ENCODE peak calls at places on chromosomes 3 and 15, in eight cellular contexts. L, O, J, S, K, E, R and M are unnamed samples.

GRCh38 chr3:30098656-30099454 is 507.5 kb upstream of the TGFBR2 start:
- DNase-seq in L (peak), O (peak), J (no peak), S (peak), K (no peak), E (no peak), R (no peak), M (no peak)

GRCh38 chr3:172251211-172251610 is 197.0 kb downstream of the GHSR start:
- DNase-seq in L (no peak), O (no peak), J (no peak), S (no peak), K (no peak), E (no peak), R (no peak), M (no peak)

GRCh38 chr15:67701669-67702068 is 123.6 kb upstream of the SKOR1 start:
- DNase-seq in L (peak), O (no peak), J (no peak), S (no peak), K (no peak), E (no peak), R (no peak), M (no peak)

GRCh38 chr3:5019411-5020261 is 40.4 kb downstream of the BHLHE40 start:
- DNase-seq in L (no peak), O (no peak), J (no peak), S (no peak), K (peak), E (no peak), R (peak), M (peak)

GRCh38 chr3:87867001-87867400 is 191.8 kb downstream of the CGGBP1 start:
- DNase-seq in L (no peak), O (no peak), J (no peak), S (peak), K (no peak), E (no peak), R (no peak), M (no peak)

GRCh38 chr15:66498501-66499386 is 1.2 kb upstream of the SNAPC5 start:
- DNase-seq in L (peak), O (no peak), J (no peak), S (peak), K (no peak), E (no peak), R (no peak), M (no peak)

GRCh38 chr3:24645047-24645446 is 150.4 kb upstream of the THRB start:
- DNase-seq in L (no peak), O (no peak), J (no peak), S (no peak), K (no peak), E (peak), R (no peak), M (no peak)

GRCh38 chr3:191380001-191380400 is 49.7 kb upstream of the UTS2B start:
- DNase-seq in L (no peak), O (no peak), J (no peak), S (peak), K (no peak), E (no peak), R (no peak), M (no peak)

GRCh38 chr3:37640636-37641375 is 220.9 kb upstream of the CTDSPL start:
- DNase-seq in L (no peak), O (no peak), J (no peak), S (no peak), K (no peak), E (no peak), R (no peak), M (no peak)

GRCh38 chr3:43970920-43971319 is 270.8 kb upstream of the TOPAZ1 start:
- DNase-seq in L (no peak), O (no peak), J (no peak), S (no peak), K (no peak), E (no peak), R (no peak), M (no peak)

GRCh38 chr3:120488296-120488695 is 37.5 kb upstream of the FSTL1 start:
- DNase-seq in L (no peak), O (no peak), J (no peak), S (no peak), K (no peak), E (no peak), R (no peak), M (no peak)

GRCh38 chr3:169104541-169104940 is 559.0 kb downstream of the MECOM start:
- DNase-seq in L (peak), O (peak), J (no peak), S (peak), K (no peak), E (no peak), R (no peak), M (no peak)

GRCh38 chr3:44525060-44525459 is 29.9 kb upstream of the ZKSCAN7 start:
- DNase-seq in L (no peak), O (no peak), J (no peak), S (no peak), K (no peak), E (no peak), R (no peak), M (no peak)

GRCh38 chr15:74780983-74781672 is 752 bp upstream of the CSK start:
- DNase-seq in L (peak), O (no peak), J (no peak), S (peak), K (no peak), E (no peak), R (no peak), M (peak)

GRCh38 chr3:128322030-128323022 is 144.4 kb downstream of the DNAJB8 start:
- DNase-seq in L (peak), O (no peak), J (no peak), S (peak), K (peak), E (no peak), R (peak), M (peak)

GRCh38 chr3:195880037-195880431 is 28.3 kb downstream of the TNK2 start:
- DNase-seq in L (no peak), O (no peak), J (no peak), S (no peak), K (no peak), E (no peak), R (no peak), M (no peak)

GRCh38 chr3:107676469-107677309 is 153.9 kb downstream of the BBX start:
- DNase-seq in L (peak), O (no peak), J (no peak), S (peak), K (no peak), E (no peak), R (no peak), M (no peak)

GRCh38 chr3:157159037-157159761 is 748 bp downstream of the CCNL1 start:
- DNase-seq in L (peak), O (no peak), J (peak), S (peak), K (peak), E (peak), R (peak), M (peak)
- TF ChIP-seq CTCF in L (no peak), O (no peak), J (no peak), S (no peak), K (no peak), E (no peak), R (peak), M (no peak)

GRCh38 chr3:141796436-141797166 is 33.4 kb downstream of the GRK7 start:
- DNase-seq in L (peak), O (no peak), J (no peak), S (no peak), K (peak), E (no peak), R (no peak), M (peak)
- H3K4me3 ChIP-seq in L (no peak), O (no peak), J (peak), S (no peak), K (peak), E (no peak), R (peak), M (peak)

GRCh38 chr3:12046406-12046805 is 42.2 kb downstream of the SYN2 start:
- DNase-seq in L (peak), O (no peak), J (no peak), S (peak), K (no peak), E (no peak), R (no peak), M (no peak)
- TF ChIP-seq CTCF in L (no peak), O (peak), J (peak), S (peak), K (no peak), E (peak), R (peak), M (no peak)

GRCh38 chr3:129576514-129577345 is 29.7 kb downstream of the PLXND1 start:
- DNase-seq in L (no peak), O (no peak), J (no peak), S (no peak), K (peak), E (peak), R (peak), M (peak)

GRCh38 chr3:129577356-129577755 is 29.1 kb downstream of the PLXND1 start:
- DNase-seq in L (peak), O (no peak), J (no peak), S (no peak), K (no peak), E (no peak), R (no peak), M (peak)

GRCh38 chr3:129579991-129580390 is 26.5 kb downstream of the PLXND1 start:
- DNase-seq in L (no peak), O (no peak), J (no peak), S (no peak), K (no peak), E (no peak), R (no peak), M (no peak)

GRCh38 chr3:129575987-129576364 is 30.5 kb downstream of the PLXND1 start:
- DNase-seq in L (no peak), O (no peak), J (no peak), S (no peak), K (no peak), E (no peak), R (no peak), M (no peak)

GRCh38 chr3:129577925-129578742 is 28.3 kb downstream of the PLXND1 start:
- DNase-seq in L (no peak), O (no peak), J (no peak), S (no peak), K (no peak), E (no peak), R (peak), M (no peak)
- H3K4me3 ChIP-seq in L (no peak), O (no peak), J (no peak), S (no peak), K (peak), E (no peak), R (no peak), M (no peak)